ENCODE peak calls at places on chromosome 7, in seven cellular contexts. T is RCC 7860; V is HFF-Myc; P is GM12891; B is progenitor cell of endocrine pancreas; E is Kasumi-1; Z is CD8-positive, alpha-beta memory T cell. C is an unnamed sample.

GRCh38 chr7:128836729-128837348 is 6.6 kb downstream of the FLNC start:
- DNase-seq in P (peak; percentile 12), T (no peak), B (no peak), V (no peak), Z (no peak), E (no peak), C (no peak)

GRCh38 chr7:1899201-1899600 is 229.1 kb downstream of the ELFN1 start:
- DNase-seq in B (no peak), E (no peak), P (no peak), Z (no peak), T (no peak), V (no peak), C (no peak)

GRCh38 chr7:134128829-134129228 is 1.7 kb downstream of the LRGUK start:
- DNase-seq in V (no peak), Z (no peak), P (no peak), E (no peak), B (no peak), T (no peak), C (no peak)

GRCh38 chr7:42156957-42157721 is 79.9 kb downstream of the GLI3 start:
- DNase-seq in B (no peak), V (no peak), T (no peak), P (no peak), Z (no peak), E (no peak), C (no peak)

GRCh38 chr7:83161186-83161585 is 1.5 kb downstream of the PCLO start:
- DNase-seq in B (no peak), T (no peak), Z (no peak), P (no peak), E (peak; percentile 12), V (no peak), C (no peak)

GRCh38 chr7:150417863-150418262 is 32.6 kb upstream of the GIMAP8 start:
- DNase-seq in T (no peak), E (no peak), V (no peak), Z (no peak), P (no peak), B (no peak), C (no peak)

GRCh38 chr7:120609136-120609753 is 248.7 kb downstream of the TSPAN12 start:
- DNase-seq in P (no peak), T (no peak), V (no peak), B (no peak), E (no peak), Z (no peak), C (no peak)

GRCh38 chr7:51255536-51256243 is 60.9 kb downstream of the COBL start:
- DNase-seq in E (no peak), T (no peak), Z (no peak), V (no peak), P (no peak), B (no peak), C (no peak)

GRCh38 chr7:83594076-83594475 is 54.9 kb downstream of the SEMA3E start:
- DNase-seq in V (no peak), T (no peak), P (no peak), B (no peak), E (no peak), Z (no peak), C (no peak)

GRCh38 chr7:133679977-133680376 is 427.1 kb downstream of the EXOC4 start:
- DNase-seq in B (no peak), E (no peak), P (no peak), V (no peak), Z (no peak), T (no peak), C (no peak)

GRCh38 chr7:71285614-71286013 is 153.7 kb downstream of the GALNT17 start:
- DNase-seq in Z (no peak), P (no peak), T (no peak), V (no peak), E (no peak), B (no peak), C (no peak)

GRCh38 chr7:2029211-2029905 is 203.4 kb downstream of the MAD1L1 start:
- DNase-seq in E (no peak), B (no peak), V (no peak), Z (no peak), P (no peak), T (no peak), C (no peak)

GRCh38 chr7:94975316-94975715 is 67.9 kb downstream of the PPP1R9A start:
- DNase-seq in Z (no peak), V (no peak), P (no peak), B (no peak), T (peak; percentile 71), E (no peak), C (no peak)

GRCh38 chr7:129825005-129825553 is 127.7 kb downstream of the UBE2H start:
- DNase-seq in Z (peak; percentile 20), V (no peak), P (peak; percentile 37), E (peak; percentile 45), T (peak; percentile 90), B (peak; percentile 48), C (peak; percentile 66)

GRCh38 chr7:143447500-143447899 is 4.2 kb downstream of the TAS2R60 start:
- DNase-seq in E (no peak), Z (no peak), P (no peak), V (no peak), B (no peak), T (no peak), C (no peak)

GRCh38 chr7:19378340-19378704 is 233.1 kb upstream of the FERD3L start:
- DNase-seq in T (no peak), Z (no peak), V (no peak), P (no peak), E (no peak), B (no peak), C (no peak)

GRCh38 chr7:139304517-139304916 is 36.6 kb upstream of the FMC1 start:
- DNase-seq in Z (no peak), E (no peak), V (no peak), P (no peak), B (no peak), T (no peak), C (no peak)

GRCh38 chr7:157020514-157021070 is 10.1 kb upstream of the MNX1 start:
- DNase-seq in P (no peak), V (no peak), T (no peak), Z (no peak), E (no peak), B (no peak), C (no peak)

GRCh38 chr7:105760549-105761447 is 115.6 kb downstream of the ATXN7L1 start:
- DNase-seq in E (no peak), V (no peak), Z (peak; percentile 12), P (no peak), T (no peak), B (no peak), C (no peak)

GRCh38 chr7:10998984-10999757 is 25.5 kb downstream of the PHF14 start:
- DNase-seq in V (no peak), E (no peak), T (no peak), B (no peak), P (no peak), Z (no peak), C (no peak)

GRCh38 chr7:151327022-151327421 is 14.6 kb upstream of the NUB1 start:
- DNase-seq in E (no peak), V (no peak), B (no peak), T (no peak), Z (no peak), P (no peak), C (no peak)

GRCh38 chr7:105013818-105014724 is at the start of gene KMT2E:
- DNase-seq in P (peak; percentile 46), B (peak; percentile 90), Z (peak; percentile 87), E (peak; percentile 75), T (peak; percentile 80), V (peak; percentile 42), C (peak; percentile 87)

GRCh38 chr7:125605241-125605640 is 675.6 kb upstream of the POT1 start:
- DNase-seq in Z (no peak), V (no peak), B (no peak), E (no peak), P (no peak), T (peak; percentile 27), C (no peak)

GRCh38 chr7:39415091-39415820 is 150.9 kb upstream of the YAE1 start:
- DNase-seq in P (no peak), V (no peak), Z (no peak), T (no peak), B (no peak), E (no peak), C (no peak)

GRCh38 chr7:151361193-151361959 is 19.8 kb downstream of the NUB1 start:
- DNase-seq in E (no peak), Z (no peak), B (no peak), P (no peak), T (no peak), V (no peak), C (no peak)

GRCh38 chr7:157620616-157621015 is 283.8 kb downstream of the DNAJB6 start:
- DNase-seq in Z (no peak), P (no peak), V (no peak), E (no peak), B (no peak), T (no peak), C (no peak)

GRCh38 chr7:117072620-117073118 is 119.4 kb downstream of the ST7 start:
- DNase-seq in V (no peak), Z (no peak), E (peak; percentile 81), B (no peak), T (no peak), P (no peak), C (peak; percentile 63)

GRCh38 chr7:7772385-7772784 is 54.0 kb upstream of the RPA3 start:
- DNase-seq in E (no peak), Z (no peak), V (no peak), B (no peak), P (no peak), T (no peak), C (no peak)

GRCh38 chr7:132893560-132893959 is 188.3 kb downstream of the CHCHD3 start:
- DNase-seq in Z (no peak), V (no peak), E (no peak), P (no peak), T (no peak), B (no peak), C (no peak)